ENCODE peak calls at places on chromosome 1, in seven cellular contexts. V, G, M, L, X, K and A are unnamed samples.

GRCh38 chr1:227728892-227729143 is 6.3 kb downstream of the JMJD4 start:
- DNase-seq in X (no peak), L (no peak), V (no peak), K (no peak), M (no peak), G (no peak), A (no peak)

GRCh38 chr1:221747840-221748239 is 6.0 kb upstream of the DUSP10 start:
- DNase-seq in X (no peak), L (peak), M (no peak), K (no peak), V (no peak), G (no peak), A (no peak)

GRCh38 chr1:30790850-30791778 is 33.5 kb upstream of the LAPTM5 start:
- DNase-seq in V (no peak), K (no peak), M (no peak), G (peak), L (no peak), X (no peak), A (no peak)

GRCh38 chr1:62213075-62213914 is 18.6 kb downstream of the L1TD1 start:
- DNase-seq in G (no peak), L (no peak), X (no peak), V (no peak), M (no peak), K (no peak), A (no peak)

GRCh38 chr1:107480548-107480947 is 339.7 kb downstream of the NTNG1 start:
- DNase-seq in G (no peak), M (no peak), V (no peak), K (no peak), L (no peak), X (peak), A (peak)

GRCh38 chr1:20445956-20446355 is 40.1 kb downstream of the CAMK2N1 start:
- DNase-seq in K (no peak), V (no peak), G (no peak), X (no peak), L (no peak), M (no peak), A (no peak)

GRCh38 chr1:174911626-174912025 is 88.1 kb upstream of the CACYBP start:
- DNase-seq in V (no peak), K (no peak), M (no peak), G (no peak), X (no peak), L (no peak), A (no peak)

GRCh38 chr1:81670286-81670685 is 130.4 kb upstream of the ADGRL2 start:
- DNase-seq in M (no peak), V (peak), K (peak), X (peak), L (no peak), G (no peak), A (peak)

GRCh38 chr1:58409826-58410225 is 136.7 kb downstream of the OMA1 start:
- DNase-seq in L (no peak), G (no peak), V (no peak), M (no peak), X (no peak), K (no peak), A (no peak)